ENCODE peak calls at places on chromosomes 5 and 9, in nine cellular contexts. One of them, this sample, is unnamed.

GRCh38 chr9:95018099-95018927 is 291.8 kb downstream of the AOPEP start:
- DNase-seq in CD8-positive, alpha-beta T cell: no peak
- DNase-seq in suprapubic skin: no peak
- DNase-seq in fibroblast of lung: peak
- DNase-seq in brain microvascular endothelial cell: peak
- DNase-seq in GM20000: peak
- DNase-seq in CD4-positive, alpha-beta T cell: no peak
- DNase-seq in AG10803: peak
- DNase-seq in AG04449: peak
- DNase-seq in this sample: no peak

GRCh38 chr9:80507611-80508010 is 935.8 kb downstream of the TLE4 start:
- DNase-seq in CD4-positive, alpha-beta T cell: no peak
- DNase-seq in CD8-positive, alpha-beta T cell: no peak
- DNase-seq in GM20000: no peak
- DNase-seq in AG04449: no peak
- DNase-seq in brain microvascular endothelial cell: no peak
- DNase-seq in AG10803: no peak
- DNase-seq in fibroblast of lung: no peak
- DNase-seq in suprapubic skin: no peak
- DNase-seq in this sample: no peak

GRCh38 chr9:136105398-136106135 is 10.5 kb upstream of the NACC2 start:
- DNase-seq in fibroblast of lung: peak
- DNase-seq in AG10803: peak
- DNase-seq in CD4-positive, alpha-beta T cell: no peak
- DNase-seq in GM20000: no peak
- DNase-seq in brain microvascular endothelial cell: no peak
- DNase-seq in AG04449: no peak
- DNase-seq in CD8-positive, alpha-beta T cell: no peak
- DNase-seq in suprapubic skin: no peak
- DNase-seq in this sample: no peak

GRCh38 chr5:113059232-113059805 is 82.7 kb downstream of the DCP2 start:
- DNase-seq in brain microvascular endothelial cell: no peak
- DNase-seq in CD4-positive, alpha-beta T cell: no peak
- DNase-seq in CD8-positive, alpha-beta T cell: no peak
- DNase-seq in GM20000: no peak
- DNase-seq in AG04449: no peak
- DNase-seq in AG10803: peak
- DNase-seq in suprapubic skin: no peak
- DNase-seq in fibroblast of lung: peak
- DNase-seq in this sample: no peak

GRCh38 chr9:89896806-89897340 is 292.1 kb downstream of the GADD45G start:
- DNase-seq in CD4-positive, alpha-beta T cell: no peak
- DNase-seq in AG04449: no peak
- DNase-seq in AG10803: no peak
- DNase-seq in GM20000: no peak
- DNase-seq in brain microvascular endothelial cell: no peak
- DNase-seq in CD8-positive, alpha-beta T cell: no peak
- DNase-seq in suprapubic skin: no peak
- DNase-seq in fibroblast of lung: no peak
- DNase-seq in this sample: no peak

GRCh38 chr9:35689601-35690446 is at the start of gene TPM2:
- DNase-seq in fibroblast of lung: peak
- DNase-seq in suprapubic skin: no peak
- DNase-seq in GM20000: peak
- DNase-seq in CD8-positive, alpha-beta T cell: no peak
- DNase-seq in brain microvascular endothelial cell: peak
- DNase-seq in CD4-positive, alpha-beta T cell: no peak
- DNase-seq in AG04449: no peak
- DNase-seq in AG10803: peak
- DNase-seq in this sample: peak

GRCh38 chr9:112049834-112050516 is 125.1 kb downstream of the SUSD1 start:
- DNase-seq in CD4-positive, alpha-beta T cell: no peak
- DNase-seq in suprapubic skin: no peak
- DNase-seq in AG04449: no peak
- DNase-seq in GM20000: no peak
- DNase-seq in fibroblast of lung: peak
- DNase-seq in AG10803: peak
- DNase-seq in brain microvascular endothelial cell: peak
- DNase-seq in CD8-positive, alpha-beta T cell: no peak
- DNase-seq in this sample: no peak

GRCh38 chr9:16744386-16744785 is 126.1 kb downstream of the BNC2 start:
- DNase-seq in AG04449: no peak
- DNase-seq in CD8-positive, alpha-beta T cell: no peak
- DNase-seq in GM20000: no peak
- DNase-seq in AG10803: peak
- DNase-seq in suprapubic skin: no peak
- DNase-seq in brain microvascular endothelial cell: peak
- DNase-seq in CD4-positive, alpha-beta T cell: no peak
- DNase-seq in fibroblast of lung: peak
- DNase-seq in this sample: no peak

GRCh38 chr5:159640376-159640775 is 275.9 kb upstream of the ADRA1B start:
- DNase-seq in brain microvascular endothelial cell: no peak
- DNase-seq in AG04449: no peak
- DNase-seq in fibroblast of lung: no peak
- DNase-seq in CD4-positive, alpha-beta T cell: no peak
- DNase-seq in suprapubic skin: no peak
- DNase-seq in CD8-positive, alpha-beta T cell: no peak
- DNase-seq in AG10803: no peak
- DNase-seq in GM20000: no peak
- DNase-seq in this sample: no peak

GRCh38 chr5:55657443-55657842 is 54.7 kb downstream of the SLC38A9 start:
- DNase-seq in AG10803: no peak
- DNase-seq in CD4-positive, alpha-beta T cell: no peak
- DNase-seq in fibroblast of lung: no peak
- DNase-seq in AG04449: no peak
- DNase-seq in suprapubic skin: no peak
- DNase-seq in brain microvascular endothelial cell: no peak
- DNase-seq in GM20000: no peak
- DNase-seq in CD8-positive, alpha-beta T cell: no peak
- DNase-seq in this sample: no peak

GRCh38 chr9:106701611-106702010 is 161.4 kb upstream of the ZNF462 start:
- DNase-seq in GM20000: no peak
- DNase-seq in brain microvascular endothelial cell: no peak
- DNase-seq in CD8-positive, alpha-beta T cell: no peak
- DNase-seq in suprapubic skin: no peak
- DNase-seq in fibroblast of lung: no peak
- DNase-seq in AG10803: no peak
- DNase-seq in CD4-positive, alpha-beta T cell: no peak
- DNase-seq in AG04449: no peak
- DNase-seq in this sample: no peak

GRCh38 chr5:142063878-142064331 is 44.7 kb upstream of the NDFIP1 start:
- DNase-seq in suprapubic skin: peak
- DNase-seq in CD4-positive, alpha-beta T cell: peak
- DNase-seq in AG10803: peak
- DNase-seq in CD8-positive, alpha-beta T cell: peak
- DNase-seq in AG04449: no peak
- DNase-seq in GM20000: no peak
- DNase-seq in brain microvascular endothelial cell: peak
- DNase-seq in fibroblast of lung: peak
- DNase-seq in this sample: peak

GRCh38 chr9:132143359-132143758 is 18.5 kb upstream of the NTNG2 start:
- DNase-seq in CD4-positive, alpha-beta T cell: no peak
- DNase-seq in AG04449: no peak
- DNase-seq in GM20000: no peak
- DNase-seq in brain microvascular endothelial cell: no peak
- DNase-seq in AG10803: no peak
- DNase-seq in fibroblast of lung: no peak
- DNase-seq in CD8-positive, alpha-beta T cell: no peak
- DNase-seq in suprapubic skin: no peak
- DNase-seq in this sample: no peak

GRCh38 chr5:139863855-139864558 is 68.4 kb downstream of the PSD2 start:
- DNase-seq in fibroblast of lung: peak
- DNase-seq in CD4-positive, alpha-beta T cell: peak
- DNase-seq in GM20000: peak
- DNase-seq in CD8-positive, alpha-beta T cell: peak
- DNase-seq in brain microvascular endothelial cell: peak
- DNase-seq in AG04449: no peak
- DNase-seq in AG10803: peak
- DNase-seq in suprapubic skin: no peak
- DNase-seq in this sample: no peak

GRCh38 chr5:126428421-126428820 is 5.2 kb downstream of the GRAMD2B start:
- DNase-seq in suprapubic skin: no peak
- DNase-seq in fibroblast of lung: no peak
- DNase-seq in AG10803: no peak
- DNase-seq in GM20000: no peak
- DNase-seq in AG04449: no peak
- DNase-seq in CD4-positive, alpha-beta T cell: no peak
- DNase-seq in CD8-positive, alpha-beta T cell: no peak
- DNase-seq in brain microvascular endothelial cell: no peak
- DNase-seq in this sample: no peak

GRCh38 chr9:18761742-18762141 is 271.3 kb downstream of the SAXO1 start:
- DNase-seq in CD4-positive, alpha-beta T cell: no peak
- DNase-seq in CD8-positive, alpha-beta T cell: no peak
- DNase-seq in suprapubic skin: no peak
- DNase-seq in AG04449: no peak
- DNase-seq in fibroblast of lung: no peak
- DNase-seq in GM20000: no peak
- DNase-seq in brain microvascular endothelial cell: no peak
- DNase-seq in AG10803: no peak
- DNase-seq in this sample: no peak

GRCh38 chr5:72281764-72282499 is 38.1 kb downstream of the MRPS27 start:
- DNase-seq in AG04449: peak
- DNase-seq in GM20000: no peak
- DNase-seq in brain microvascular endothelial cell: peak
- DNase-seq in AG10803: peak
- DNase-seq in suprapubic skin: no peak
- DNase-seq in fibroblast of lung: peak
- DNase-seq in CD4-positive, alpha-beta T cell: no peak
- DNase-seq in CD8-positive, alpha-beta T cell: no peak
- DNase-seq in this sample: no peak

GRCh38 chr5:72283358-72283757 is 36.7 kb downstream of the MRPS27 start:
- DNase-seq in brain microvascular endothelial cell: no peak
- DNase-seq in suprapubic skin: no peak
- DNase-seq in CD4-positive, alpha-beta T cell: no peak
- DNase-seq in AG10803: no peak
- DNase-seq in CD8-positive, alpha-beta T cell: no peak
- DNase-seq in fibroblast of lung: peak
- DNase-seq in AG04449: no peak
- DNase-seq in GM20000: no peak
- DNase-seq in this sample: no peak

GRCh38 chr5:72282878-72283277 is 37.2 kb downstream of the MRPS27 start:
- DNase-seq in AG10803: peak
- DNase-seq in CD4-positive, alpha-beta T cell: no peak
- DNase-seq in GM20000: no peak
- DNase-seq in suprapubic skin: no peak
- DNase-seq in brain microvascular endothelial cell: peak
- DNase-seq in AG04449: no peak
- DNase-seq in CD8-positive, alpha-beta T cell: no peak
- DNase-seq in fibroblast of lung: peak
- DNase-seq in this sample: no peak

GRCh38 chr5:72281430-72281763 is 38.6 kb downstream of the MRPS27 start:
- DNase-seq in GM20000: no peak
- DNase-seq in brain microvascular endothelial cell: no peak
- DNase-seq in fibroblast of lung: no peak
- DNase-seq in suprapubic skin: no peak
- DNase-seq in CD8-positive, alpha-beta T cell: no peak
- DNase-seq in AG10803: no peak
- DNase-seq in CD4-positive, alpha-beta T cell: no peak
- DNase-seq in AG04449: no peak
- DNase-seq in this sample: no peak

GRCh38 chr5:72280655-72281069 is 39.4 kb downstream of the MRPS27 start:
- DNase-seq in brain microvascular endothelial cell: peak
- DNase-seq in AG04449: no peak
- DNase-seq in CD8-positive, alpha-beta T cell: no peak
- DNase-seq in CD4-positive, alpha-beta T cell: no peak
- DNase-seq in suprapubic skin: no peak
- DNase-seq in AG10803: peak
- DNase-seq in GM20000: no peak
- DNase-seq in fibroblast of lung: peak
- DNase-seq in this sample: no peak
- TF ChIP-seq CTCF in brain microvascular endothelial cell: peak
- TF ChIP-seq CTCF in AG04449: peak
- TF ChIP-seq CTCF in CD8-positive, alpha-beta T cell: no peak
- TF ChIP-seq CTCF in CD4-positive, alpha-beta T cell: no peak
- TF ChIP-seq CTCF in suprapubic skin: peak
- TF ChIP-seq CTCF in AG10803: peak
- TF ChIP-seq CTCF in GM20000: no peak
- TF ChIP-seq CTCF in fibroblast of lung: peak
- TF ChIP-seq CTCF in this sample: peak

DNA sequence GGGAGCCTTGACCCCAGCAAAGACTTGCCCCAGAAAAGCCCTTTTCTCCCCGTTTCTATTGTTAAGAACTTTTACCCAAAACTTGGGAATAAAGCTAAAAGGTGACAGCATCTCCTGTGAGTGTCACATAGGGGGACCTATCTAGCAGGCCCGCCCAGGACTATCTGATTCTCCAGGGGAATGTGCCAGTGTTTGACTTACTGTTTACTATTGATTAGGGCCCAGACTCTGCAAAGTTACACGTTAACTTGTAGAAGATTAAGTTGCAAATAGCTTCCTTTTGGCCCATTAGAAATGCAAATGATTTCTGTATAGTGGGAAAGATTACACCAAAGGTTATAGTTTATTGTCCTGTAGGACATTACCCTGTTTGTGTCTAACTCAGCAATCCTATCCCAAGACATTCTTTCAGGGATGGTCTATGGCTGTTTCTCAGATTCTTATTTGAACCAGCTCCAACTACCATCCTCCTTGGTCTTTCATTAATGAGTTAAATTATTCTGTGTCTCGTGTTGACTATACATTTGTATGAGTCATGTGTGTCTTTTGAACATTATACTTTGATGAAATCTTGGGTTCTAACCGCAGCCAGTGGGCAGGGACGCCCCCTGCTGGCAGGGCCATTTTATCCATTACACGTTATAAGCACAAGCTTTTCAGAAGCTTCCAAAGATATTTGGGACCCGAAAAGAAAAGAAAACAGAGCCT is 60.7 kb downstream of the HRH2 start:
- DNase-seq in AG10803: no peak
- DNase-seq in CD4-positive, alpha-beta T cell: peak
- DNase-seq in suprapubic skin: peak
- DNase-seq in fibroblast of lung: no peak
- DNase-seq in CD8-positive, alpha-beta T cell: peak
- DNase-seq in brain microvascular endothelial cell: peak
- DNase-seq in GM20000: no peak
- DNase-seq in AG04449: no peak
- DNase-seq in this sample: no peak
- TF ChIP-seq CTCF in AG10803: peak
- TF ChIP-seq CTCF in CD4-positive, alpha-beta T cell: peak
- TF ChIP-seq CTCF in suprapubic skin: peak
- TF ChIP-seq CTCF in fibroblast of lung: no peak
- TF ChIP-seq CTCF in CD8-positive, alpha-beta T cell: peak
- TF ChIP-seq CTCF in brain microvascular endothelial cell: peak
- TF ChIP-seq CTCF in GM20000: no peak
- TF ChIP-seq CTCF in AG04449: no peak
- TF ChIP-seq CTCF in this sample: peak

GRCh38 chr9:1726993-1727759 is 288.0 kb upstream of the SMARCA2 start:
- DNase-seq in CD8-positive, alpha-beta T cell: peak
- DNase-seq in AG04449: no peak
- DNase-seq in AG10803: no peak
- DNase-seq in CD4-positive, alpha-beta T cell: no peak
- DNase-seq in suprapubic skin: no peak
- DNase-seq in brain microvascular endothelial cell: no peak
- DNase-seq in fibroblast of lung: no peak
- DNase-seq in GM20000: peak
- DNase-seq in this sample: no peak
- TF ChIP-seq CTCF in CD8-positive, alpha-beta T cell: peak
- TF ChIP-seq CTCF in AG04449: no peak
- TF ChIP-seq CTCF in AG10803: peak
- TF ChIP-seq CTCF in CD4-positive, alpha-beta T cell: no peak
- TF ChIP-seq CTCF in suprapubic skin: no peak
- TF ChIP-seq CTCF in brain microvascular endothelial cell: no peak
- TF ChIP-seq CTCF in fibroblast of lung: no peak
- TF ChIP-seq CTCF in GM20000: no peak
- TF ChIP-seq CTCF in this sample: peak

GRCh38 chr9:83596899-83597504 is 25.9 kb upstream of the IDNK start:
- DNase-seq in CD4-positive, alpha-beta T cell: peak
- DNase-seq in brain microvascular endothelial cell: peak
- DNase-seq in AG10803: no peak
- DNase-seq in CD8-positive, alpha-beta T cell: peak
- DNase-seq in fibroblast of lung: no peak
- DNase-seq in AG04449: no peak
- DNase-seq in suprapubic skin: no peak
- DNase-seq in GM20000: peak
- DNase-seq in this sample: no peak
- TF ChIP-seq CTCF in CD4-positive, alpha-beta T cell: peak
- TF ChIP-seq CTCF in brain microvascular endothelial cell: peak
- TF ChIP-seq CTCF in AG10803: peak
- TF ChIP-seq CTCF in CD8-positive, alpha-beta T cell: peak
- TF ChIP-seq CTCF in fibroblast of lung: peak
- TF ChIP-seq CTCF in AG04449: peak
- TF ChIP-seq CTCF in suprapubic skin: peak
- TF ChIP-seq CTCF in GM20000: peak
- TF ChIP-seq CTCF in this sample: peak

This sample was measured in type B pancreatic cell.